ENCODE peak calls at places on chromosomes 3 and 15, in seven cellular contexts. R, X, O, Q, S, K and Y are unnamed samples.

GRCh38 chr3:172263781-172264486 is 184.3 kb downstream of the GHSR start:
- DNase-seq in R (no peak), X (no peak), O (no peak), Q (no peak), S (no peak), K (no peak), Y (no peak)

GRCh38 chr3:151564261-151564660 is 103.4 kb upstream of the IGSF10 start:
- DNase-seq in R (no peak), X (no peak), O (no peak), Q (no peak), S (no peak), K (no peak), Y (no peak)

GRCh38 chr3:111128884-111129283 is 57.3 kb downstream of the NECTIN3 start:
- DNase-seq in R (no peak), X (peak; percentile 33), O (no peak), Q (no peak), S (no peak), K (peak; percentile 7), Y (no peak)

GRCh38 chr3:55486101-55486856 is 827 bp downstream of the WNT5A start:
- DNase-seq in R (peak; percentile 68), X (peak; percentile 86), O (peak; percentile 49), Q (peak; percentile 50), S (peak; percentile 81), K (peak; percentile 78), Y (no peak)

GRCh38 chr15:58307313-58307961 is 124.4 kb upstream of the LIPC start:
- DNase-seq in R (no peak), X (no peak), O (no peak), Q (no peak), S (no peak), K (no peak), Y (no peak)

GRCh38 chr3:133644768-133645167 is 17.0 kb downstream of the TOPBP1 start:
- DNase-seq in R (no peak), X (no peak), O (no peak), Q (no peak), S (no peak), K (peak; percentile 76), Y (no peak)

GRCh38 chr3:150172356-150172755 is 201.7 kb upstream of the PFN2 start:
- DNase-seq in R (no peak), X (no peak), O (no peak), Q (no peak), S (no peak), K (no peak), Y (no peak)

GRCh38 chr3:56131976-56132590 is 336.2 kb downstream of the ERC2 start:
- DNase-seq in R (no peak), X (peak; percentile 74), O (peak; percentile 49), Q (no peak), S (peak; percentile 69), K (peak; percentile 95), Y (no peak)

GRCh38 chr3:45387636-45388348 is 584 bp upstream of the LARS2 start:
- DNase-seq in R (no peak), X (no peak), O (no peak), Q (peak; percentile 3), S (no peak), K (no peak), Y (no peak)

GRCh38 chr3:72169561-72170472 is 384.9 kb upstream of the PROK2 start:
- DNase-seq in R (no peak), X (no peak), O (no peak), Q (no peak), S (no peak), K (no peak), Y (no peak)

GRCh38 chr3:11335056-11335608 is 62.9 kb downstream of the ATG7 start:
- DNase-seq in R (no peak), X (peak; percentile 48), O (no peak), Q (peak; percentile 38), S (no peak), K (peak; percentile 75), Y (peak; percentile 62)

GRCh38 chr3:141782386-141782932 is 19.3 kb downstream of the GRK7 start:
- DNase-seq in R (no peak), X (peak; percentile 55), O (no peak), Q (no peak), S (no peak), K (no peak), Y (no peak)

GRCh38 chr3:184448321-184449160 is 68.7 kb downstream of the CHRD start:
- DNase-seq in R (no peak), X (no peak), O (no peak), Q (no peak), S (peak; percentile 46), K (peak; percentile 82), Y (no peak)

GRCh38 chr3:100087203-100087602 is 27.1 kb downstream of the FILIP1L start:
- DNase-seq in R (no peak), X (no peak), O (no peak), Q (no peak), S (no peak), K (peak; percentile 82), Y (peak; percentile 79)

GRCh38 chr3:53097887-53098286 is 32.3 kb downstream of the RFT1 start:
- DNase-seq in R (no peak), X (no peak), O (no peak), Q (no peak), S (no peak), K (no peak), Y (no peak)

GRCh38 chr3:87624860-87625259 is 348.5 kb upstream of the POU1F1 start:
- DNase-seq in R (no peak), X (no peak), O (no peak), Q (no peak), S (no peak), K (no peak), Y (no peak)
- TF ChIP-seq CTCF in R (no peak), X (no peak), O (no peak), Q (no peak), S (no peak), K (no peak), Y (no peak)

GRCh38 chr15:38427380-38427779 is 26.5 kb upstream of the FAM98B start:
- DNase-seq in R (no peak), X (no peak), O (no peak), Q (no peak), S (no peak), K (no peak), Y (peak; percentile 21)
- TF ChIP-seq CTCF in R (peak; percentile 23), X (peak; percentile 50), O (no peak), Q (no peak), S (no peak), K (no peak), Y (no peak)

DNA sequence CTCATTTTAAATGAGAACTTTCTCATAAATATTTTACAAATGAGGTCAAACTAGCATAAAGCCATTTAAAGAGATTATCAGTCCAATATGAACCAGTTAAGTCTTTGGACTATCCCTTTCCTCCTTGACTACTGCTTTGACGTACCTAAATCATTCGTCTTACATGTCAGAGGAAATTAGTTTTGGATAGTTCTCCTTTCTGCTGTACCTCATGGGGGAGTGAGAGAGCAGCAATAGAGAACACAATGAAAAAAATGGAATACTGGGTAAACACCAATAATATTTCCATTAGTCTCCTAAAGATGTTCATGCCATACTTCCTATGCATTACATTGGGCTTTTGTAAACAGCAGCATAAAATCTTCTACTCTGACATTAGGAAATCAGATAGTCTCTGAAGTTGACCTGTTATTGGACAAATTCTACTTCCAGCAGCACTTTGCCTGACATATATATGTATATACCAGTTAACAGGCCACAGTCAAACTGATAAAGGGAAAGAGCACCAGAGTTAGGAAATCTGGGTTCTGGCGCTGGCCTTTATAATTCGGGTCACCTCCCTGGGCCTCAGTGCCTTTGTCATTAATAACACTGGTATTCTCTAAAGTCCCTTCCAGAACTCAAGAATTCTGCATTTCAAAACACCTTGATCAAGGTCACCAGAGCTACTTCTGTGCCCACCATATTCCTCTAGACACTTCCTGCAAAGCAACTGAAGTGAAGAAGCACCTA is 26.8 kb downstream of the TIMMDC1 start:
- DNase-seq in R (peak; percentile 31), X (no peak), O (no peak), Q (no peak), S (no peak), K (peak; percentile 17), Y (no peak)
- TF ChIP-seq CTCF in R (peak; percentile 48), X (peak; percentile 56), O (no peak), Q (no peak), S (no peak), K (peak; percentile 48), Y (peak; percentile 30)

DNA sequence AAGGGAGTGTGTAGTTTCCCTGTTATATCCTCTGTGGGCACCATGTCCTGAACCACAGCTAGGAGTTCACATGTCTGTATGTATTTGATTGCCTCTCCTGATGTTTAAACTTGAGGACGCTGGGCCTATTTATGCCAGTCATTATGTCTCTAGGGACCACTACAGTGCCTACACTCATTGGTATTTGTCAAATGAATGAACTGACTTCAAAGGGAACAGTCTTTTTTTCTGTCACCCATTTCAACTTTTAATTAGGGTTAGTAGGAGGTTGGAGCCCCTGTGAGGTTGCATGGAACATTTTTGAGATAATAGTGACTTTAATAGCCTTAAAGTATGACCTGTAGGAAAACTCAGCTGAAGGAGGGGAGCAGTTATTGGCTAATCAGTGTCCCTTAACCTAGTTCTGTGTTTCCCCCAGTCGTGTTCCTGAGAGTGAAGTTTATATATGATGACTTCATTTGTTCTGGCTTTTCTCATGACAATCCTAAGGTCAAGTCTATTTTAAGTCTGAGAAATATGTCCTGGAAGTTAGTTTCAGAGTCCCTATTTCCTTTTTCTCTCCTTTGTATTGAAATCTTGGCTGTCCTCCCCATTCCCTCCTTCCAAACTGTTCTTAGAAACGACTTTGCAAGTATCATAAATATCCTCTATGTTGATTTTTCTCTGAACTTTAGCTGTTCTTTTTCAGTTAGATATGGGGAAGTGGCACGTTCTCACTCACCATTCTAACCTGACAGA is 29.0 kb downstream of the PDE8A start:
- DNase-seq in R (no peak), X (no peak), O (no peak), Q (no peak), S (no peak), K (no peak), Y (no peak)
- TF ChIP-seq CTCF in R (peak; percentile 61), X (peak; percentile 68), O (no peak), Q (no peak), S (no peak), K (no peak), Y (no peak)

DNA sequence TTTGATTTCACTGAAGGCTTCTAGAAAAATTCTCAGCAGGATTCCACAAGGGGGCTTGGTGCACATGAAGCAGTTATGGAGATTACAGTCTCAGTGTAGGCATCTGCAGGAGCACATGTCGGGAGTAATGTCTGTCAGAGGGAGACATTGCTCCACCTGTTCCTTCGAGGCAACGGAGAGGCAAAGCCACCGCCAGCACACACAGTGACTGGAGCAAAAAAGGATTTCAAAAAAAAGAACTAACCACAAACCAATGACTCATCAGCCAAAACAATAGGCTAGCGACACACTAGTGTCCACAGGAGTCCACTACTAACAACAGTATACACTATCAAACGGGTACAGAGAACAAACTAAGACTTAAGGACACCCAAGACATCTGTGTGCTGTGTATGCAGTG is 68.9 kb downstream of the NPTN start:
- DNase-seq in R (no peak), X (no peak), O (no peak), Q (no peak), S (no peak), K (peak; percentile 66), Y (no peak)
- TF ChIP-seq CTCF in R (no peak), X (no peak), O (peak; percentile 13), Q (no peak), S (no peak), K (peak; percentile 36), Y (no peak)

GRCh38 chr3:78978037-78978436 is 789.8 kb downstream of the ROBO1 start:
- DNase-seq in R (no peak), X (no peak), O (no peak), Q (no peak), S (no peak), K (no peak), Y (peak; percentile 16)
- TF ChIP-seq CTCF in R (peak; percentile 57), X (peak; percentile 65), O (peak; percentile 34), Q (peak; percentile 37), S (no peak), K (peak; percentile 46), Y (no peak)

GRCh38 chr3:34260266-34260990 is 462.0 kb downstream of the PDCD6IP start:
- DNase-seq in R (peak; percentile 48), X (peak; percentile 89), O (peak; percentile 62), Q (peak; percentile 58), S (no peak), K (peak; percentile 69), Y (peak; percentile 61)
- TF ChIP-seq CTCF in R (peak; percentile 80), X (peak; percentile 85), O (peak; percentile 63), Q (peak; percentile 38), S (no peak), K (peak; percentile 79), Y (peak; percentile 68)